ENCODE peak calls at places on chromosomes 16 and 17, in six cellular contexts. M is heart left ventricle, H is A549, I is body of pancreas, J is breast epithelium, K is IMR-90. U is an unnamed sample.

GRCh38 chr16:89050868-89051311 is 42.8 kb upstream of the ACSF3 start:
- DNase-seq in M (peak; percentile 12), H (no peak), I (no peak), J (no peak), K (no peak), U (no peak)

GRCh38 chr17:72397687-72398086 is 276.9 kb downstream of the SOX9 start:
- DNase-seq in M (no peak), H (no peak), I (no peak), J (no peak), K (peak; percentile 53), U (no peak)

GRCh38 chr16:69942627-69943170 is 8.4 kb upstream of the CLEC18A start:
- DNase-seq in M (no peak), H (no peak), I (no peak), J (no peak), K (no peak), U (no peak)

GRCh38 chr17:2054740-2055493 is at the start of gene HIC1:
- DNase-seq in M (peak; percentile 86), H (peak; percentile 92), I (peak; percentile 71), J (peak; percentile 74), K (peak; percentile 73), U (peak; percentile 96)

GRCh38 chr17:66353937-66354401 is 51.6 kb downstream of the PRKCA start:
- DNase-seq in M (no peak), H (no peak), I (no peak), J (no peak), K (peak; percentile 76), U (no peak)

GRCh38 chr17:74521701-74522201 is 9.5 kb downstream of the CD300LB start:
- DNase-seq in M (no peak), H (no peak), I (peak; percentile 52), J (peak; percentile 42), K (no peak), U (peak; percentile 83)

GRCh38 chr16:11794447-11794846 is 2.6 kb downstream of the ZC3H7A start:
- DNase-seq in M (no peak), H (no peak), I (no peak), J (no peak), K (no peak), U (no peak)

GRCh38 chr17:49038544-49038943 is 41.4 kb downstream of the IGF2BP1 start:
- DNase-seq in M (no peak), H (no peak), I (no peak), J (no peak), K (no peak), U (no peak)

GRCh38 chr17:19677736-19678379 is 29.3 kb downstream of the ALDH3A2 start:
- DNase-seq in M (no peak), H (no peak), I (no peak), J (no peak), K (no peak), U (no peak)

GRCh38 chr16:56408379-56409098 is 16.8 kb downstream of the AMFR start:
- DNase-seq in M (no peak), H (peak; percentile 33), I (peak; percentile 19), J (no peak), K (no peak), U (no peak)

GRCh38 chr16:71927787-71928186 is 32.5 kb downstream of the IST1 start:
- DNase-seq in M (peak; percentile 41), H (no peak), I (no peak), J (no peak), K (no peak), U (no peak)

GRCh38 chr16:12532871-12533610 is 270.6 kb downstream of the CPPED1 start:
- DNase-seq in M (no peak), H (no peak), I (no peak), J (no peak), K (no peak), U (no peak)

GRCh38 chr16:68700120-68700519 is 37.0 kb upstream of the CDH1 start:
- DNase-seq in M (no peak), H (no peak), I (no peak), J (no peak), K (peak; percentile 10), U (no peak)

GRCh38 chr17:17906418-17907215 is 65.6 kb downstream of the TOM1L2 start:
- DNase-seq in M (no peak), H (no peak), I (no peak), J (no peak), K (no peak), U (no peak)

GRCh38 chr17:75590849-75591721 is 3.5 kb downstream of the MYO15B start:
- DNase-seq in M (no peak), H (no peak), I (no peak), J (no peak), K (no peak), U (no peak)

GRCh38 chr16:83742520-83742919 is 65.3 kb upstream of the HSBP1 start:
- DNase-seq in M (no peak), H (no peak), I (no peak), J (no peak), K (no peak), U (no peak)

GRCh38 chr16:21554795-21555585 is 44.4 kb upstream of the METTL9 start:
- DNase-seq in M (peak; percentile 89), H (peak; percentile 74), I (peak; percentile 85), J (peak; percentile 94), K (peak; percentile 71), U (peak; percentile 98)

GRCh38 chr17:40329981-40330794 is 21.2 kb downstream of the RARA start:
- DNase-seq in M (peak; percentile 89), H (no peak), I (peak; percentile 82), J (peak; percentile 74), K (no peak), U (no peak)

GRCh38 chr16:75116081-75116910 is at the start of gene LDHD:
- DNase-seq in M (peak; percentile 93), H (peak; percentile 86), I (peak; percentile 95), J (peak; percentile 80), K (no peak), U (peak; percentile 71)

GRCh38 chr16:24149102-24149501 is 107.0 kb upstream of the CACNG3 start:
- DNase-seq in M (no peak), H (no peak), I (no peak), J (no peak), K (no peak), U (no peak)

GRCh38 chr16:49336581-49336980 is 37.0 kb upstream of the C16orf78 start:
- DNase-seq in M (no peak), H (no peak), I (no peak), J (no peak), K (no peak), U (peak; percentile 21)

GRCh38 chr16:76450890-76451289 is 173.7 kb downstream of the CNTNAP4 start:
- DNase-seq in M (no peak), H (no peak), I (no peak), J (no peak), K (no peak), U (no peak)

GRCh38 chr16:56425439-56425832 is at the start of gene AMFR:
- DNase-seq in M (peak; percentile 80), H (peak; percentile 75), I (peak; percentile 67), J (no peak), K (peak; percentile 80), U (no peak)

GRCh38 chr17:79874329-79874981 is 35.2 kb upstream of the CBX4 start:
- DNase-seq in M (no peak), H (peak; percentile 95), I (peak; percentile 48), J (no peak), K (peak; percentile 24), U (no peak)

GRCh38 chr16:85206472-85207356 is 94.4 kb upstream of the CIBAR2 start:
- DNase-seq in M (peak; percentile 88), H (no peak), I (peak; percentile 46), J (no peak), K (peak; percentile 48), U (no peak)

GRCh38 chr16:14284930-14285541 is 213.9 kb downstream of the MRTFB start:
- DNase-seq in M (no peak), H (peak; percentile 55), I (peak; percentile 71), J (no peak), K (no peak), U (no peak)
- TF ChIP-seq CTCF in M (peak; percentile 21), H (peak; percentile 50), I (no peak), J (no peak), K (peak; percentile 40), U (no peak)

GRCh38 chr16:50393461-50394214 is 24.9 kb upstream of the BRD7 start:
- DNase-seq in M (no peak), H (no peak), I (no peak), J (no peak), K (no peak), U (peak; percentile 10)

GRCh38 chr16:50398336-50398735 is 29.5 kb upstream of the BRD7 start:
- DNase-seq in M (no peak), H (no peak), I (no peak), J (no peak), K (no peak), U (peak; percentile 4)

GRCh38 chr16:50394215-50394802 is 25.5 kb upstream of the BRD7 start:
- DNase-seq in M (no peak), H (no peak), I (no peak), J (no peak), K (no peak), U (peak; percentile 9)

GRCh38 chr16:50396770-50397525 is 28.2 kb upstream of the BRD7 start:
- DNase-seq in M (no peak), H (peak; percentile 38), I (no peak), J (no peak), K (peak; percentile 36), U (peak; percentile 40)

GRCh38 chr16:50395763-50396710 is 27.2 kb upstream of the BRD7 start:
- DNase-seq in M (no peak), H (no peak), I (no peak), J (no peak), K (no peak), U (peak; percentile 54)
- H3K4me3 ChIP-seq in M (no peak overlapping the region), H (no peak overlapping the region), I (no peak overlapping the region), J (no peak overlapping the region), K (no peak overlapping the region), U (no peak overlapping the region)

DNA sequence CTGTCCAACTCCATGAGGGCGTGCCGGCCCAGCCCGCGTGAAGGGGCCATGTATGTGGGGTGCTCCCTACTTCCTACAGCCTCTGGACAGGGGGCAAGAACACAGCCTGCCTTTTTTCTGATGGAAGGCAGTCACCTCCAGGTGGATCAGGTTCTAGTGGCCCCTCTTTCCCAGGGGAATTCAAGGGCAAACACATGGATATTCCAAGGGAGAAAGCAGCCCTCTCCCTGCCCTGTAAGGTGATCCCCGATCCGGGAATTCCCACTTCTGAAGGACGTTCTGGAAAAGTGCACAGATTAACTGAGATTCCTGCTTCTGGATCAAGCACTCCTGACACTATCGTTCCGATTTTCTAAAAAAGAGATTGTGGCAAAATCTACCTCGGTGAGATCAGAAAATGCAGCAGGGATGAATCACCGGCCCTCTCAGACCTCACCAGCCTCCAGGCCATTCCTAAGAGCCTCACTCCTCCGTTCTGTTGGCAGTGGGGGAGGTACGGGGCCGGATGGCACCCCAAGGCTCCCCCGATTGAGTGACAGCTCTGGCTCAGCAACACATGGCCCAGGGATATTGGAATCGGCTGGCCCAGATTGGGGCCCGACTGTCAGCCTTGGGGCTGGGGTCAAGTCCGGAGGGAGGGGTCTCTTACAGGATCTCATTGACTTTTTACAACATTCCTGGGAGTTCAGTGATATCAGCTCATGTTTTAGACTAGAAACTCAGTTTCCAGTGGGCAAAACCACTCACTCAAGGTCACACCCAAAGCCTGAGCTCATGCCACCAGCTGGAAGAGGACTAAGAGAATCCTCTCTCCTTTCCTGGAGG is 12.3 kb downstream of the STX1B start:
- DNase-seq in M (no peak), H (peak; percentile 89), I (no peak), J (no peak), K (peak; percentile 84), U (no peak)
- TF ChIP-seq POLR2A in M (no peak), H (no peak), I (no peak), J (no peak), K (peak; percentile 52), U (no peak)

GRCh38 chr17:64145460-64145750 is 15.5 kb upstream of the ERN1 start:
- DNase-seq in M (no peak), H (no peak), I (no peak), J (no peak), K (no peak), U (no peak)
- TF ChIP-seq CTCF in M (no peak), H (no peak), I (no peak), J (no peak), K (no peak), U (no peak)